ENCODE peak calls at places on chromosomes 5 and 9, in five cellular contexts. F, A, D, E and H are unnamed samples.
A peak's percentile ranks its signal among the peaks of the same experiment; 100 is the strongest.

GRCh38 chr5:2557435-2557834 is 194.0 kb downstream of the IRX2 start:
- DNase-seq in D (no peak), E (no peak), A (no peak), F (no peak), H (peak; percentile 57)

GRCh38 chr9:137872296-137872695 is 5.3 kb upstream of the CACNA1B start:
- DNase-seq in E (no peak), D (no peak), A (no peak), F (no peak), H (no peak)

GRCh38 chr5:107515521-107515920 is 155.2 kb downstream of the EFNA5 start:
- DNase-seq in D (no peak), E (no peak), F (no peak), A (no peak), H (no peak)

GRCh38 chr9:123536455-123536868 is 180.5 kb downstream of the CRB2 start:
- DNase-seq in E (no peak), A (no peak), F (no peak), D (no peak), H (no peak)

GRCh38 chr5:36052542-36052941 is 14.1 kb downstream of the UGT3A2 start:
- DNase-seq in A (no peak), F (no peak), D (no peak), E (no peak), H (no peak)

GRCh38 chr5:68891718-68892117 is 202.1 kb upstream of the SLC30A5 start:
- DNase-seq in D (no peak), F (no peak), A (no peak), E (no peak), H (no peak)

GRCh38 chr9:126153382-126153781 is 173.2 kb upstream of the MVB12B start:
- DNase-seq in A (no peak), D (no peak), F (no peak), E (no peak), H (no peak)

GRCh38 chr9:131987232-131987631 is 92.4 kb downstream of the MED27 start:
- DNase-seq in F (no peak), A (no peak), E (no peak), D (no peak), H (no peak)

GRCh38 chr9:137139468-137140150 is 655 bp downstream of the GRIN1 start:
- DNase-seq in A (no peak), E (no peak), F (no peak), D (no peak), H (no peak)

GRCh38 chr9:14535161-14535930 is 157.9 kb downstream of the ZDHHC21 start:
- DNase-seq in F (no peak), D (no peak), A (no peak), E (no peak), H (no peak)

GRCh38 chr9:134163374-134164196 is 779 bp downstream of the RNU6ATAC start:
- DNase-seq in D (no peak), E (no peak), A (no peak), F (no peak), H (no peak)

GRCh38 chr9:112439171-112439570 is 47.5 kb upstream of the KIAA1958 start:
- DNase-seq in E (no peak), F (no peak), D (no peak), A (no peak), H (no peak)

GRCh38 chr9:106713206-106713605 is 149.8 kb upstream of the ZNF462 start:
- DNase-seq in D (no peak), A (no peak), E (no peak), F (no peak), H (no peak)

GRCh38 chr5:180291943-180292831 is at the start of gene MAPK9:
- DNase-seq in A (peak; percentile 90), D (no peak), F (peak; percentile 88), E (peak; percentile 77), H (peak; percentile 95)

GRCh38 chr9:118686940-118687339 is 682.3 kb downstream of the BRINP1 start:
- DNase-seq in D (peak; percentile 42), A (no peak), F (no peak), E (no peak), H (no peak)

GRCh38 chr5:179302499-179303185 is 42.6 kb downstream of the ADAMTS2 start:
- DNase-seq in E (no peak), F (no peak), A (no peak), D (no peak), H (no peak)

GRCh38 chr5:16888694-16889124 is 47.4 kb downstream of the MYO10 start:
- DNase-seq in D (no peak), E (no peak), A (no peak), F (no peak), H (no peak)

GRCh38 chr5:148912714-148913398 is 86.4 kb downstream of the ADRB2 start:
- DNase-seq in D (no peak), A (no peak), F (no peak), E (peak; percentile 82), H (no peak)

GRCh38 chr5:29321591-29321990 is 1871.9 kb upstream of the CDH6 start:
- DNase-seq in D (no peak), A (no peak), F (no peak), E (no peak), H (no peak)

GRCh38 chr5:154242442-154242841 is 51.9 kb downstream of the GALNT10 start:
- DNase-seq in A (no peak), D (no peak), E (no peak), F (no peak), H (no peak)

GRCh38 chr9:104748359-104749031 is 1.0 kb downstream of the NIPSNAP3A start:
- DNase-seq in F (peak; percentile 31), E (peak; percentile 20), D (no peak), A (no peak), H (no peak)

GRCh38 chr9:134063088-134063875 is 4.5 kb downstream of the BRD3 start:
- DNase-seq in E (no peak), F (no peak), D (no peak), A (no peak), H (peak; percentile 82)

GRCh38 chr5:141373673-141374317 is at the start of gene PCDHGA6:
- DNase-seq in F (peak; percentile 41), D (no peak), A (no peak), E (no peak), H (peak; percentile 67)

GRCh38 chr5:137566118-137566541 is 67.0 kb upstream of the SPOCK1 start:
- DNase-seq in E (no peak), D (no peak), F (no peak), A (no peak), H (no peak)

GRCh38 chr9:88559661-88560060 is 24.7 kb downstream of the NXNL2 start:
- DNase-seq in A (no peak), F (no peak), E (no peak), D (no peak), H (no peak)

GRCh38 chr5:178202541-178202940 is 1.8 kb upstream of the HNRNPAB start:
- DNase-seq in D (no peak), F (no peak), E (no peak), A (no peak), H (no peak)

GRCh38 chr9:68651280-68651893 is 53.7 kb upstream of the PIP5K1B start:
- DNase-seq in D (no peak), F (no peak), A (no peak), E (no peak), H (no peak)

GRCh38 chr5:55454282-55454681 is 80.5 kb downstream of the PLPP1 start:
- DNase-seq in D (no peak), F (no peak), A (no peak), E (no peak), H (no peak)

GRCh38 chr5:149584106-149584505 is 2.8 kb downstream of the ARHGEF37 start:
- DNase-seq in D (no peak), E (no peak), F (no peak), A (peak; percentile 21), H (no peak)

GRCh38 chr5:142716963-142717362 is 31.1 kb upstream of the FGF1 start:
- DNase-seq in A (peak; percentile 84), D (no peak), F (peak; percentile 84), E (peak; percentile 46), H (no peak)